ENCODE peak calls at places on chromosome 21, in seven cellular contexts. Q is activated T-helper 9 cell treated with anti-CD3 and anti-CD28 coated beads, Interleukin-2, amount 50 U/mL, for 16 hours; Z is NCI-H1105; U is suprapubic skin; C is NCI-H1930; F is activated CD4-positive, alpha-beta memory T cell treated with anti-CD3 and anti-CD28 coated beads, Interleukin-2, amount 10 ng/mL, durations not matched to agents 7 days and 5 days; T is NCI-H748 treated with DMSO at 0.1 percent for 48 hours. S is an unnamed sample.

GRCh38 chr21:35974801-35975200 is 85.5 kb downstream of the SETD4 start:
- DNase-seq in F (no peak), Q (no peak), T (peak), C (peak), Z (no peak), U (no peak), S (no peak)

GRCh38 chr21:46126321-46127238 is 28.7 kb downstream of the COL6A2 start:
- DNase-seq in F (no peak), T (no peak), U (peak), C (no peak), Z (no peak), Q (no peak), S (no peak)

GRCh38 chr21:46066843-46067331 is 31.0 kb upstream of the COL6A2 start:
- DNase-seq in F (peak), C (no peak), Q (no peak), Z (no peak), U (peak), T (no peak), S (no peak)

GRCh38 chr21:42571391-42572150 is 57.9 kb downstream of the SLC37A1 start:
- DNase-seq in U (peak), F (no peak), T (no peak), Q (no peak), C (no peak), Z (peak), S (no peak)

GRCh38 chr21:34732388-34732821 is 63.6 kb downstream of the CLIC6 start:
- DNase-seq in T (no peak), Q (no peak), C (no peak), U (no peak), Z (no peak), F (no peak), S (no peak)

GRCh38 chr21:26965567-26966359 is 1.1 kb downstream of the ADAMTS5 start:
- DNase-seq in U (peak), F (no peak), C (peak), Q (no peak), T (no peak), Z (no peak), S (no peak)

GRCh38 chr21:39447264-39447663 is 1.7 kb upstream of the LCA5L start:
- DNase-seq in C (no peak), Z (no peak), F (no peak), T (no peak), U (no peak), Q (no peak), S (no peak)

GRCh38 chr21:42582422-42583149 is 68.9 kb downstream of the SLC37A1 start:
- DNase-seq in C (no peak), U (no peak), T (no peak), Q (no peak), Z (no peak), F (no peak), S (no peak)

S was measured in stimulated activated effector memory CD8-positive, alpha-beta T cell treated with anti-CD3 and anti-CD28 coated beads, Interleukin-12 subunit alpha, Interleukin-12 subunit beta, amount 100 ng/mL, for 72 hours.